ENCODE peak calls at places on chromosome 9, in eight cellular contexts. X, D, T, E, H, U, A and W are unnamed samples.

GRCh38 chr9:89902450-89902849 is 297.6 kb downstream of the GADD45G start:
- DNase-seq in X (no peak), D (no peak), T (no peak), E (no peak), H (no peak), U (peak), A (peak), W (no peak)

GRCh38 chr9:133449760-133450159 is 10.0 kb upstream of the CACFD1 start:
- DNase-seq in X (no peak), D (no peak), T (peak), E (peak), H (peak), U (no peak), A (no peak), W (no peak)

GRCh38 chr9:89359018-89359417 is 40.7 kb downstream of the SECISBP2 start:
- DNase-seq in X (peak), D (no peak), T (no peak), E (no peak), H (no peak), U (peak), A (no peak), W (peak)

GRCh38 chr9:81557957-81558791 is 131.2 kb downstream of the TLE1 start:
- DNase-seq in X (no peak), D (no peak), T (peak), E (no peak), H (peak), U (no peak), A (peak), W (no peak)

GRCh38 chr9:87863882-87864465 is 18.7 kb upstream of the SPATA31E1 start:
- DNase-seq in X (no peak), D (no peak), T (no peak), E (no peak), H (no peak), U (no peak), A (no peak), W (no peak)

GRCh38 chr9:98078895-98079294 is 22.4 kb downstream of the NANS start:
- DNase-seq in X (no peak), D (no peak), T (no peak), E (no peak), H (no peak), U (no peak), A (no peak), W (no peak)

GRCh38 chr9:121972501-121972981 is 120.6 kb downstream of the TTLL11 start:
- DNase-seq in X (no peak), D (no peak), T (no peak), E (peak), H (peak), U (no peak), A (peak), W (no peak)

GRCh38 chr9:110186254-110186653 is 21.7 kb downstream of the C9orf152 start:
- DNase-seq in X (no peak), D (no peak), T (no peak), E (no peak), H (no peak), U (no peak), A (no peak), W (no peak)

GRCh38 chr9:132498811-132499210 is 83.6 kb upstream of the BARHL1 start:
- DNase-seq in X (no peak), D (no peak), T (no peak), E (no peak), H (no peak), U (no peak), A (no peak), W (no peak)

GRCh38 chr9:93086445-93087224 is 9.4 kb upstream of the CARD19 start:
- DNase-seq in X (no peak), D (no peak), T (no peak), E (peak), H (no peak), U (peak), A (no peak), W (peak)